ENCODE peak calls at places on chromosomes 1 and 21, in ten cellular contexts. I, F, K, S, P, U, G, Z, B and R are unnamed samples.

GRCh38 chr21:45341779-45342178 is 54.1 kb upstream of the POFUT2 start:
- DNase-seq in I (no peak), F (peak), K (no peak), S (no peak), P (no peak), U (no peak), G (no peak), Z (no peak), B (no peak), R (no peak)

GRCh38 chr1:46461017-46461808 is 28.4 kb upstream of the DMBX1 start:
- DNase-seq in I (no peak), F (no peak), K (no peak), S (no peak), P (no peak), U (no peak), G (no peak), Z (no peak), B (no peak), R (no peak)

GRCh38 chr1:116825735-116826438 is 71.7 kb downstream of the CD2 start:
- DNase-seq in I (no peak), F (no peak), K (peak), S (no peak), P (no peak), U (no peak), G (peak), Z (no peak), B (no peak), R (no peak)

GRCh38 chr1:8816306-8816705 is 1.1 kb downstream of the RERE start:
- DNase-seq in I (no peak), F (peak), K (no peak), S (peak), P (no peak), U (no peak), G (no peak), Z (no peak), B (no peak), R (no peak)

GRCh38 chr1:39625462-39626273 is 13.8 kb downstream of the HEYL start:
- DNase-seq in I (peak), F (peak), K (no peak), S (no peak), P (no peak), U (no peak), G (no peak), Z (peak), B (peak), R (no peak)

GRCh38 chr1:55670331-55671082 is 455.3 kb upstream of the USP24 start:
- DNase-seq in I (no peak), F (peak), K (no peak), S (peak), P (no peak), U (no peak), G (no peak), Z (no peak), B (no peak), R (no peak)

GRCh38 chr1:64041366-64042131 is 161.9 kb upstream of the UBE2U start:
- DNase-seq in I (no peak), F (no peak), K (no peak), S (no peak), P (no peak), U (no peak), G (no peak), Z (no peak), B (no peak), R (no peak)

GRCh38 chr1:235835226-235835625 is 31.5 kb downstream of the LYST start:
- DNase-seq in I (no peak), F (peak), K (no peak), S (peak), P (no peak), U (no peak), G (no peak), Z (no peak), B (peak), R (no peak)

GRCh38 chr1:39925727-39926342 is 24.1 kb upstream of the MYCL start:
- DNase-seq in I (no peak), F (no peak), K (no peak), S (peak), P (no peak), U (no peak), G (peak), Z (no peak), B (no peak), R (no peak)

GRCh38 chr21:27104749-27105439 is 138.0 kb upstream of the ADAMTS5 start:
- DNase-seq in I (no peak), F (peak), K (no peak), S (peak), P (no peak), U (no peak), G (no peak), Z (no peak), B (no peak), R (no peak)

GRCh38 chr21:41817228-41817627 is 50.4 kb upstream of the RIPK4 start:
- DNase-seq in I (peak), F (peak), K (peak), S (peak), P (no peak), U (no peak), G (peak), Z (no peak), B (no peak), R (no peak)

GRCh38 chr1:69982992-69983391 is 222.4 kb downstream of the LRRC40 start:
- DNase-seq in I (peak), F (peak), K (no peak), S (peak), P (no peak), U (no peak), G (no peak), Z (peak), B (no peak), R (no peak)

GRCh38 chr1:8464987-8465386 is 147.1 kb downstream of the SLC45A1 start:
- DNase-seq in I (no peak), F (peak), K (no peak), S (no peak), P (no peak), U (no peak), G (no peak), Z (no peak), B (no peak), R (no peak)

GRCh38 chr1:9234223-9235122 is at the start of gene H6PD:
- DNase-seq in I (peak), F (peak), K (peak), S (peak), P (peak), U (peak), G (peak), Z (peak), B (peak), R (peak)

GRCh38 chr1:97212671-97213070 is 491.1 kb downstream of the PTBP2 start:
- DNase-seq in I (no peak), F (no peak), K (no peak), S (no peak), P (no peak), U (no peak), G (no peak), Z (no peak), B (no peak), R (no peak)

GRCh38 chr1:3195966-3196515 is 127.0 kb downstream of the PRDM16 start:
- DNase-seq in I (no peak), F (no peak), K (no peak), S (no peak), P (no peak), U (no peak), G (no peak), Z (no peak), B (no peak), R (no peak)

GRCh38 chr1:26168410-26169167 is at the start of gene C1orf232:
- DNase-seq in I (no peak), F (no peak), K (no peak), S (no peak), P (no peak), U (no peak), G (no peak), Z (no peak), B (no peak), R (no peak)

GRCh38 chr1:24193046-24193445 is 6.0 kb upstream of the IFNLR1 start:
- DNase-seq in I (no peak), F (peak), K (no peak), S (peak), P (no peak), U (no peak), G (no peak), Z (no peak), B (no peak), R (no peak)

GRCh38 chr1:50346621-50347020 is 76.6 kb downstream of the DMRTA2 start:
- DNase-seq in I (no peak), F (no peak), K (no peak), S (no peak), P (no peak), U (no peak), G (peak), Z (no peak), B (no peak), R (no peak)

GRCh38 chr1:46517010-46517600 is 27.5 kb downstream of the DMBX1 start:
- DNase-seq in I (no peak), F (no peak), K (peak), S (no peak), P (no peak), U (no peak), G (no peak), Z (no peak), B (no peak), R (no peak)

GRCh38 chr1:78553859-78554258 is 63.1 kb downstream of the PTGFR start:
- DNase-seq in I (no peak), F (peak), K (no peak), S (no peak), P (no peak), U (no peak), G (peak), Z (no peak), B (no peak), R (no peak)

GRCh38 chr1:189775343-189775742 is 702.3 kb downstream of the BRINP3 start:
- DNase-seq in I (no peak), F (peak), K (no peak), S (peak), P (no peak), U (no peak), G (no peak), Z (no peak), B (no peak), R (no peak)

GRCh38 chr1:228500901-228501871 is 14.0 kb downstream of the RNF187 start:
- DNase-seq in I (peak), F (peak), K (peak), S (peak), P (peak), U (peak), G (peak), Z (no peak), B (peak), R (peak)

GRCh38 chr1:56580771-56581170 is 1.4 kb upstream of the PLPP3 start:
- DNase-seq in I (no peak), F (no peak), K (no peak), S (no peak), P (no peak), U (no peak), G (no peak), Z (no peak), B (no peak), R (no peak)

GRCh38 chr1:27153549-27153886 is 1.4 kb downstream of the SLC9A1 start:
- DNase-seq in I (no peak), F (peak), K (no peak), S (peak), P (no peak), U (no peak), G (no peak), Z (no peak), B (no peak), R (no peak)

GRCh38 chr1:157047064-157047410 is 1.5 kb upstream of the ARHGEF11 start:
- DNase-seq in I (no peak), F (no peak), K (no peak), S (no peak), P (no peak), U (no peak), G (no peak), Z (no peak), B (no peak), R (no peak)

GRCh38 chr1:167635233-167635648 is 5.2 kb downstream of the RCSD1 start:
- DNase-seq in I (peak), F (peak), K (no peak), S (no peak), P (no peak), U (no peak), G (no peak), Z (no peak), B (peak), R (no peak)

GRCh38 chr21:38956791-38957571 is 151.3 kb downstream of the ETS2 start:
- DNase-seq in I (peak), F (no peak), K (no peak), S (no peak), P (no peak), U (no peak), G (peak), Z (no peak), B (peak), R (no peak)

GRCh38 chr21:42311160-42311559 is 4.0 kb downstream of the TFF3 start:
- DNase-seq in I (no peak), F (no peak), K (no peak), S (no peak), P (no peak), U (no peak), G (no peak), Z (no peak), B (no peak), R (no peak)

GRCh38 chr1:150562384-150563339 is 13.5 kb downstream of the ADAMTSL4 start:
- DNase-seq in I (no peak), F (peak), K (no peak), S (no peak), P (peak), U (peak), G (peak), Z (no peak), B (no peak), R (peak)

GRCh38 chr1:207497951-207498350 is 2.0 kb downstream of the CR1 start:
- DNase-seq in I (no peak), F (no peak), K (no peak), S (no peak), P (no peak), U (no peak), G (peak), Z (no peak), B (no peak), R (no peak)

GRCh38 chr1:100387644-100388350 is 35.5 kb downstream of the CDC14A start:
- DNase-seq in I (no peak), F (peak), K (no peak), S (peak), P (no peak), U (no peak), G (no peak), Z (no peak), B (no peak), R (no peak)

GRCh38 chr1:213266983-213267772 is 216.1 kb downstream of the RPS6KC1 start:
- DNase-seq in I (no peak), F (no peak), K (no peak), S (no peak), P (no peak), U (no peak), G (peak), Z (no peak), B (no peak), R (no peak)

GRCh38 chr1:89871768-89872473 is 51.1 kb downstream of the LRRC8D start:
- DNase-seq in I (no peak), F (peak), K (no peak), S (no peak), P (no peak), U (no peak), G (no peak), Z (no peak), B (no peak), R (no peak)

GRCh38 chr1:64982134-64982533 is 15.8 kb upstream of the JAK1 start:
- DNase-seq in I (no peak), F (no peak), K (no peak), S (no peak), P (no peak), U (no peak), G (no peak), Z (no peak), B (no peak), R (no peak)

GRCh38 chr1:110850632-110851031 is 22.3 kb upstream of the CD53 start:
- DNase-seq in I (no peak), F (no peak), K (no peak), S (no peak), P (no peak), U (no peak), G (peak), Z (no peak), B (no peak), R (no peak)

GRCh38 chr1:245771521-245772281 is 616.9 kb downstream of the KIF26B start:
- DNase-seq in I (no peak), F (peak), K (no peak), S (peak), P (no peak), U (no peak), G (no peak), Z (no peak), B (no peak), R (no peak)

GRCh38 chr21:25963186-25963585 is 207.4 kb downstream of the APP start:
- DNase-seq in I (no peak), F (peak), K (no peak), S (peak), P (no peak), U (no peak), G (no peak), Z (no peak), B (no peak), R (no peak)